ENCODE peak calls at places on chromosomes 6 and 20, in eight cellular contexts. V is astrocyte of the spinal cord, I is cardiac muscle cell, S is PC-3, T is coronary artery, K is mesothelial cell of epicardium, G is dorsolateral prefrontal cortex, X is HFFc6. A is an unnamed sample.
A peak's percentile ranks its signal among the peaks of the same experiment; 100 is the strongest.

GRCh38 chr6:137853569-137854213 is 13.4 kb upstream of the TNFAIP3 start:
- DNase-seq in X (peak; percentile 70), S (peak; percentile 87), I (no peak), G (no peak), K (no peak), T (no peak), V (peak; percentile 73), A (no peak)

GRCh38 chr6:130749402-130749801 is 77.8 kb upstream of the SMLR1 start:
- DNase-seq in G (no peak), T (no peak), K (no peak), V (no peak), X (no peak), I (no peak), S (no peak), A (no peak)

GRCh38 chr6:166646716-166647115 is 19.7 kb upstream of the RPS6KA2 start:
- DNase-seq in G (no peak), X (no peak), K (no peak), I (no peak), S (no peak), V (no peak), T (no peak), A (no peak)

GRCh38 chr6:147040041-147040440 is 164.2 kb upstream of the STXBP5 start:
- DNase-seq in K (no peak), X (no peak), V (peak; percentile 9), S (no peak), T (no peak), I (no peak), G (no peak), A (no peak)

GRCh38 chr6:2478200-2478599 is 232.8 kb upstream of the GMDS start:
- DNase-seq in X (no peak), V (peak; percentile 66), G (no peak), I (peak; percentile 37), T (no peak), S (no peak), K (no peak), A (no peak)

GRCh38 chr20:4045741-4046140 is 30.4 kb upstream of the RNF24 start:
- DNase-seq in X (peak; percentile 49), G (no peak), K (no peak), I (no peak), S (peak; percentile 80), V (peak; percentile 50), T (no peak), A (no peak)

GRCh38 chr6:78076371-78076770 is 423.5 kb downstream of the MEI4 start:
- DNase-seq in T (no peak), S (no peak), K (no peak), I (no peak), V (no peak), G (no peak), X (no peak), A (no peak)

GRCh38 chr20:13263451-13263850 is 42.4 kb downstream of the ISM1 start:
- DNase-seq in V (no peak), S (no peak), X (no peak), T (no peak), I (no peak), K (no peak), G (no peak), A (no peak)

GRCh38 chr20:16419138-16419715 is 154.0 kb downstream of the KIF16B start:
- DNase-seq in S (peak; percentile 80), K (no peak), X (no peak), I (no peak), V (no peak), T (no peak), G (no peak), A (no peak)

GRCh38 chr6:113664909-113665308 is 192.2 kb upstream of the MARCKS start:
- DNase-seq in G (no peak), X (no peak), S (no peak), T (no peak), I (no peak), V (no peak), K (no peak), A (no peak)

GRCh38 chr6:40338306-40338705 is 248.9 kb downstream of the LRFN2 start:
- DNase-seq in G (no peak), I (no peak), V (no peak), K (no peak), T (no peak), S (no peak), X (no peak), A (no peak)

GRCh38 chr20:54267510-54268003 is 59.7 kb downstream of the PFDN4 start:
- DNase-seq in S (peak; percentile 91), T (no peak), G (no peak), V (peak; percentile 37), K (no peak), I (no peak), X (peak; percentile 13), A (no peak)

GRCh38 chr6:63804381-63804956 is 168.9 kb downstream of the PHF3 start:
- DNase-seq in X (peak; percentile 88), V (peak; percentile 85), I (no peak), G (no peak), T (no peak), K (no peak), S (peak; percentile 88), A (no peak)

GRCh38 chr6:99801805-99802204 is 192.2 kb downstream of the MCHR2 start:
- DNase-seq in I (no peak), V (no peak), G (no peak), X (no peak), S (no peak), T (no peak), K (no peak), A (no peak)

DNA sequence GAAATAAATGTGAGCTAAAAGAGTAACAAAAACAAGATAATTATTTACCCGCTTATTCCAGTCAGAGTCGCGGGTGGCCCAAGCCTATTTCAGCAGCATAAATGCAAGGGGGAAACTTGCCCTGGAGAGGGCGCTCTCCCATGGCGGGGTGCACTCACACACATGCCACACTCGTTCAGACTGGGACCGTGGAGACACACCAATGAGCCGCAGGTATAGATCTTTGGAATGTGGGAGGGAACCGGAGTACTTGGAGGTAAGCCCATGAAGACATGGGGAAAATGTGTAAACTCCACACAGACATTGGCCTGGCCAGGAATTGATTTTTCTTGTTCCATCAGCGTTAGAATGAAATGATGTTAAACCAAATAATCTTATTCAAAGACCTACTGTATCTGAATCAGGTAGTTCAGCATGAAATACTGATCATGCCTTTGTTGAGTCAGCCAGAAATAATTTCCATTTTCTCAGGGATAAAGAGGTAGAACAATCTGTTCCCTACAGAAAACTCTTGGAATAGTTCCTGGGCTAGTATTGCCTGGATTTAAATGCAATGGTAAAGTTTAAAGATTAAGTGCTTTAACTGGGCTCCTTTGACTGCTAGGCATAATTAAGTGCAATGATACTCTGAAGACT is 191.5 kb downstream of the MCHR2 start:
- DNase-seq in S (no peak), X (no peak), I (no peak), V (peak; percentile 1), T (no peak), G (no peak), K (no peak), A (no peak)
- TF ChIP-seq CTCF in S (no peak), X (peak; percentile 37), I (no peak), V (no peak), T (no peak), G (no peak), K (no peak), A (peak; percentile 41)

DNA sequence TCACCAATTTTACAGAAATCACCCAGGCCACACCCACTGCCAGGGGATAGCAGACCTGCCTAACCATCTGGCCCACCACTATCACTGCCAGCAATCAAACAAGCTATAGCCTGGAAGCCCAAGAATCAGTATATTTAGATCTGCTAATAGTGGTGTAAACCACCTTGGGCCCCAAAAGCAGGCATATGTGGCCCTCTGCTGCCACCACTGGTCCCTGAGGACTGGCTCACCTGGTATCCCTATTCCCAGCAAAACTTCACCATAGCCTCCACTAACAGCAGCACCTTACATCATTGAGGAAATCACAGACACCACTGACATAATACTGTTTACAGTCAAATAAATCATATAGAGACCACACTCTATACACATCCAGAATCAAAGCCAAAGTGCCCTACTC is 880.4 kb upstream of the MAN1A1 start:
- DNase-seq in T (no peak), S (peak; percentile 12), X (no peak), V (no peak), G (no peak), K (no peak), I (no peak), A (no peak)
- TF ChIP-seq CTCF in T (no peak), S (peak; percentile 37), X (no peak), V (no peak), G (no peak), K (no peak), I (no peak), A (no peak)

GRCh38 chr20:24149175-24149574 is 160.6 kb upstream of the GGTLC1 start:
- DNase-seq in V (no peak), S (peak; percentile 58), X (no peak), T (no peak), K (no peak), I (no peak), G (no peak), A (no peak)

GRCh38 chr20:24149881-24150307 is 161.3 kb upstream of the GGTLC1 start:
- DNase-seq in G (no peak), V (no peak), K (no peak), S (peak; percentile 51), X (no peak), I (peak; percentile 51), T (no peak), A (peak; percentile 41)

GRCh38 chr20:24151621-24152020 is 163.0 kb upstream of the GGTLC1 start:
- DNase-seq in G (no peak), T (no peak), S (no peak), K (no peak), X (no peak), I (no peak), V (no peak), A (no peak)

GRCh38 chr20:24148372-24148771 is 159.8 kb upstream of the GGTLC1 start:
- DNase-seq in V (no peak), K (no peak), G (no peak), S (no peak), I (no peak), X (no peak), T (no peak), A (no peak)

DNA sequence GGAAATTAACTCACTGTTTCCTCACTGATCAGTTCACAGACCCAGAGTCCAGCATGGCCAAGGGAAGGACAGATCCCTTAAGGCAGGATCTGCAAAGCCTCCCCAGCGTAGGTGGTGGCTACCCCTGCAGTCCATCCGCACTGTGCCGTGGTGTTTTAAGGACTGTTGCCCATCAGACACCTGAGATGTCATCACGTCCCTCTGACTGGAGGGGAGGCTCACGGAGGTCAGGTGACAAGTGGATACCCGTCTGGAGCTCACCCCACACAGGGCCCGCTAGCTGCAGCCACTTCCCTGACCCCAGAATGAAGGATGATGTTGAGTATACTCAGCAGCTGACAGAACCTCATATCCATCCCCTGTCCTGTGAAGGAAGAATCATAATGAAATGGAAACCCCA is 161.8 kb upstream of the GGTLC1 start:
- DNase-seq in G (no peak), I (no peak), S (no peak), X (no peak), T (no peak), V (no peak), K (no peak), A (no peak)
- TF ChIP-seq CTCF in G (no peak), I (no peak), S (no peak), X (no peak), T (no peak), V (no peak), K (no peak), A (no peak)

DNA sequence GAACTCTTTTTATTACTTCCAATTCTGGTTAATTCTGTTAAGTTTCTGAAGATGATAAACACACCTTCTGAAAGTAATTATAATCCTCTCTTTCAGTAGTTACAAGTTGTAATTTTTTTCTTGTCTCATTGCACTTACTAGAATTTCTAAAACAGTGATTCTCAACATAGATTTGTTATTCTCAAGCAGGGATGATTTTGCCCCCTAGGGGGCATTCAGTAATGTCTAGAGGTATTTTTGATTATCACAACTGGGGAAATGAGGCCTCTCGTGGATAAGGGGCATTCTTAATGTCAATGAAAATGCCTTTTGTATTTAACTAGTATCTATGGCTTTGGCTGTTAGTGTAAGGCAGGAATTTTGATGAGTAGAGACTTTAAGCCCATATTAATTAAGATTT is 39.4 kb upstream of the MAFB start:
- DNase-seq in I (no peak), T (no peak), K (no peak), V (no peak), G (no peak), S (peak; percentile 37), X (no peak), A (no peak)
- TF ChIP-seq CTCF in I (peak; percentile 23), T (no peak), K (no peak), V (peak; percentile 22), G (no peak), S (peak; percentile 68), X (peak; percentile 57), A (peak; percentile 17)